ENCODE peak calls at places on chromosomes 3 and 15, in six cellular contexts. One of them, this sample, is unnamed.

GRCh38 chr3:137768361-137769320 is 4.5 kb downstream of the SOX14 start:
- DNase-seq in endothelial cell of umbilical vein: no peak
- DNase-seq in K562: no peak
- DNase-seq in GM12878: no peak
- DNase-seq in HepG2: no peak
- DNase-seq in A549: no peak
- DNase-seq in this sample: no peak

GRCh38 chr15:77867266-77868047 is 210.1 kb downstream of the TBC1D2B start:
- DNase-seq in HepG2: no peak
- DNase-seq in A549: no peak
- DNase-seq in K562: no peak
- DNase-seq in endothelial cell of umbilical vein: no peak
- DNase-seq in GM12878: no peak
- DNase-seq in this sample: no peak

GRCh38 chr3:123448503-123449091 is at the start of gene ADCY5:
- DNase-seq in HepG2: no peak
- DNase-seq in A549: peak
- DNase-seq in GM12878: no peak
- DNase-seq in endothelial cell of umbilical vein: peak
- DNase-seq in K562: no peak
- DNase-seq in this sample: no peak

GRCh38 chr3:69006083-69006482 is 7.4 kb downstream of the EOGT start:
- DNase-seq in GM12878: no peak
- DNase-seq in A549: no peak
- DNase-seq in K562: no peak
- DNase-seq in HepG2: no peak
- DNase-seq in endothelial cell of umbilical vein: no peak
- DNase-seq in this sample: no peak

GRCh38 chr3:138184994-138185393 is 2.1 kb upstream of the ARMC8 start:
- DNase-seq in K562: no peak
- DNase-seq in GM12878: no peak
- DNase-seq in HepG2: no peak
- DNase-seq in A549: no peak
- DNase-seq in endothelial cell of umbilical vein: no peak
- DNase-seq in this sample: no peak

GRCh38 chr3:147398841-147399534 is 7.4 kb downstream of the ZIC4 start:
- DNase-seq in HepG2: no peak
- DNase-seq in K562: no peak
- DNase-seq in A549: no peak
- DNase-seq in GM12878: no peak
- DNase-seq in endothelial cell of umbilical vein: no peak
- DNase-seq in this sample: no peak

GRCh38 chr3:129975332-129976090 is 991 bp downstream of the TRH start:
- DNase-seq in K562: no peak
- DNase-seq in endothelial cell of umbilical vein: no peak
- DNase-seq in HepG2: no peak
- DNase-seq in A549: no peak
- DNase-seq in GM12878: no peak
- DNase-seq in this sample: peak

GRCh38 chr3:157122116-157122515 is 37.8 kb downstream of the CCNL1 start:
- DNase-seq in endothelial cell of umbilical vein: peak
- DNase-seq in K562: no peak
- DNase-seq in HepG2: peak
- DNase-seq in GM12878: no peak
- DNase-seq in A549: peak
- DNase-seq in this sample: no peak

GRCh38 chr3:25910997-25911396 is 121.1 kb downstream of the OXSM start:
- DNase-seq in K562: peak
- DNase-seq in GM12878: no peak
- DNase-seq in endothelial cell of umbilical vein: peak
- DNase-seq in HepG2: peak
- DNase-seq in A549: peak
- DNase-seq in this sample: peak

GRCh38 chr15:39013262-39013661 is 448.6 kb upstream of the RASGRP1 start:
- DNase-seq in GM12878: no peak
- DNase-seq in HepG2: no peak
- DNase-seq in endothelial cell of umbilical vein: no peak
- DNase-seq in A549: no peak
- DNase-seq in K562: no peak
- DNase-seq in this sample: no peak

GRCh38 chr3:46228259-46229222 is 13.7 kb upstream of the CCR3 start:
- DNase-seq in endothelial cell of umbilical vein: no peak
- DNase-seq in HepG2: no peak
- DNase-seq in GM12878: no peak
- DNase-seq in K562: no peak
- DNase-seq in A549: no peak
- DNase-seq in this sample: peak

GRCh38 chr3:24406900-24407299 is 87.8 kb downstream of the THRB start:
- DNase-seq in HepG2: no peak
- DNase-seq in endothelial cell of umbilical vein: no peak
- DNase-seq in K562: no peak
- DNase-seq in GM12878: no peak
- DNase-seq in A549: no peak
- DNase-seq in this sample: no peak

GRCh38 chr15:72474912-72475601 is 927 bp downstream of the ARIH1 start:
- DNase-seq in GM12878: peak
- DNase-seq in HepG2: peak
- DNase-seq in A549: peak
- DNase-seq in K562: peak
- DNase-seq in endothelial cell of umbilical vein: peak
- DNase-seq in this sample: peak
- TF ChIP-seq POLR2A in GM12878: peak
- TF ChIP-seq POLR2A in HepG2: peak
- TF ChIP-seq POLR2A in A549: peak
- TF ChIP-seq POLR2A in K562: peak
- TF ChIP-seq POLR2A in endothelial cell of umbilical vein: peak
- TF ChIP-seq POLR2A in this sample: peak

DNA sequence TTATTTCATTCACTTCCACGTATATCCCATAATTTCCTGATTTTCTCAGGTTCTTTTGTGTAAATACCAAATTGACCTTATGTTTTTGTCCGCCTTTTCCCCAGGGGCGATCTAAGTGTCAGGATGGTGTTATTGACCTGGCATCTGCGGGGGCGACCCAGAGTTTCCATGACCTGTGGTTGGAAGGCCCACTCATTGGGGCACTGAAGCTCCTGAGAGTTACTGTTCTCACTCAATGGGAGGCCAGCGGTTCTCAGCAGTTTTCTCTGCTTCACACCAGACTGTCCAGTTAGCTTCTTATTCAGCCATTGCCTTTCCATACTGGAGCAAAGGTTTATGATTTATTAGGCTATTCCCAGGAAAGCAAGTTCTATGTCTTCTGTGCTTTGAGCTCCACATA is 53.3 kb downstream of the B3GALNT1 start:
- DNase-seq in A549: no peak
- DNase-seq in GM12878: no peak
- DNase-seq in HepG2: no peak
- DNase-seq in endothelial cell of umbilical vein: no peak
- DNase-seq in K562: no peak
- DNase-seq in this sample: no peak
- H3K4me3 ChIP-seq in A549: no peak
- H3K4me3 ChIP-seq in GM12878: no peak
- H3K4me3 ChIP-seq in HepG2: no peak
- H3K4me3 ChIP-seq in endothelial cell of umbilical vein: no peak
- H3K4me3 ChIP-seq in K562: no peak
- H3K4me3 ChIP-seq in this sample: no peak

DNA sequence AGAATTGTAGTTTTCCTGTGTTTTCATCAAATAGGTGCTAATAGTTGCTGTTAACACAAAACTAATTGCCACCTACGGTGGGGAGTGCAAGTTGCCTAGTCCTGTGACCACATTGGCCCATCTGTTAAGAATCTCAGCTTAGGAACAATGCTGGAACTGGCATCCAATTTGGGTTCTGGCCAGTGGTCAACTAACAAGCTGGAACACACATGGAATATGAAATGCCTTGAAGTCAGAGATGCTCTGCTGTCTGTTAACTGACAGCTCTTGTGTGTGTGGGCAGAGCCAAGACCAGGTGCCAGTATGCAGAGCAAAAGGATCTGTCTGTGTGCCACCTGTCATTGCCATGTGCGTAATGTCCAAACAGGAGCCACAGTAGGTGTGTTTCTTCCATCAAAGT is 460.8 kb downstream of the ROBO2 start:
- DNase-seq in endothelial cell of umbilical vein: no peak
- DNase-seq in HepG2: no peak
- DNase-seq in A549: no peak
- DNase-seq in GM12878: no peak
- DNase-seq in K562: no peak
- DNase-seq in this sample: no peak
- TF ChIP-seq MYC in endothelial cell of umbilical vein: no peak
- TF ChIP-seq MYC in HepG2: no peak
- TF ChIP-seq MYC in A549: no peak
- TF ChIP-seq MYC in GM12878: no peak
- TF ChIP-seq MYC in K562: no peak
- TF ChIP-seq MYC in this sample: no peak

DNA sequence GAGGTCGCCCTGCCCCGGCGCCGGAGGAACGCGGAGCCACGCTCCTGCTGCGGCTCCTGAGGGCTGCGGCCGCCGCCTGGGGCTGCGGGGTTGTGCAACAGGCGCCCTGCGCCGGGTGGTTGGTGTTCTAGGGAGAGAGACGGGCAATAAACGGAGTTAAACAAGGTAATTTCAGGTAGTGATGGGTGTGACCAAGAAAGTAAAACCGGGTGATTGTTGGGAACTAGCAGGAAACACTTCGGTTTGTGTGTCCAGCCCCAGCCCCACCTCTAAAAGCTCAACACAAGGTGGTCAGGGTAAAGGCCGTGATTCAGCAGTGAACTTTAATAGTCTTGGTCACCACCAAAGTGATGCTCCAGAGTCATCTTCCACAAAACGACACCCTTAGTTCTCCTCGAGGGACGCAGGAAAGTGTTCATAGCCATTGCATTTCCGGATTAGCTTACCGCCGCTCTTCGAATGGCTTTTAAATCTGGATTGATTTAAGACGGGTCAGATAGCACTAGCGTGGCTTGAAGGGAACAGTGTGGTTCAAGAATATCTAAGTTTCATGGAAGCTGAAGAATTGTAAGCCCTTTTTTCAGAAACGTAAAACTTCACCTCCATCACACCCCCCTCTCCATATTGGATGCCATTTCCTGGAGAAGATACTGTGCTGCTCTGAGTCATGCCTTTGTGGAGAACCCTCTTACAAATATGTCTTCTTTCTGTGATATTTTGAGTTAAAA is 702 bp downstream of the RNF7 start:
- DNase-seq in K562: peak
- DNase-seq in GM12878: no peak
- DNase-seq in A549: peak
- DNase-seq in HepG2: no peak
- DNase-seq in endothelial cell of umbilical vein: peak
- DNase-seq in this sample: peak
- TF ChIP-seq POLR2A in K562: no peak
- TF ChIP-seq POLR2A in GM12878: no peak
- TF ChIP-seq POLR2A in A549: no peak
- TF ChIP-seq POLR2A in HepG2: no peak
- TF ChIP-seq POLR2A in endothelial cell of umbilical vein: no peak
- TF ChIP-seq POLR2A in this sample: no peak

GRCh38 chr3:8651418-8652322 is 7.1 kb upstream of the SSUH2 start:
- DNase-seq in endothelial cell of umbilical vein: no peak
- DNase-seq in A549: no peak
- DNase-seq in HepG2: peak
- DNase-seq in GM12878: no peak
- DNase-seq in K562: no peak
- DNase-seq in this sample: no peak
- H3K4me3 ChIP-seq in endothelial cell of umbilical vein: no peak
- H3K4me3 ChIP-seq in A549: no peak
- H3K4me3 ChIP-seq in HepG2: peak
- H3K4me3 ChIP-seq in GM12878: no peak
- H3K4me3 ChIP-seq in K562: no peak
- H3K4me3 ChIP-seq in this sample: no peak

GRCh38 chr3:186596568-186597287 is 16.1 kb upstream of the AHSG start:
- DNase-seq in K562: no peak
- DNase-seq in A549: no peak
- DNase-seq in endothelial cell of umbilical vein: no peak
- DNase-seq in HepG2: no peak
- DNase-seq in GM12878: no peak
- DNase-seq in this sample: no peak
- TF ChIP-seq MYC in K562: no peak
- TF ChIP-seq MYC in A549: no peak
- TF ChIP-seq MYC in endothelial cell of umbilical vein: no peak
- TF ChIP-seq MYC in HepG2: no peak
- TF ChIP-seq MYC in GM12878: no peak
- TF ChIP-seq MYC in this sample: no peak

This sample was measured in NB4.